ENCODE peak calls at places on chromosome 20, in eight cellular contexts. B, N, C, Z, R, H, O and Q are unnamed samples. For H3K4me1, the result is how much of the 10 kb centered on the place peaks cover.

GRCh38 chr20:44585042-44585968 is 2.9 kb downstream of the PKIG start:
- DNase-seq in B (no peak), N (no peak), C (no peak), Z (no peak), R (no peak), H (no peak), O (no peak), Q (no peak)

GRCh38 chr20:37704955-37705354 is 11.1 kb downstream of the CTNNBL1 start:
- DNase-seq in B (no peak), N (no peak), C (no peak), Z (no peak), R (no peak), H (no peak), O (no peak), Q (no peak)

GRCh38 chr20:62141397-62142251 is 1.6 kb downstream of the PSMA7 start:
- DNase-seq in B (no peak), N (no peak), C (no peak), Z (peak), R (peak), H (no peak), O (peak), Q (no peak)

GRCh38 chr20:7136886-7137285 is 369.4 kb downstream of the BMP2 start:
- DNase-seq in B (no peak), N (no peak), C (no peak), Z (no peak), R (no peak), H (no peak), O (no peak), Q (no peak)

GRCh38 chr20:44572551-44573500 is 9.6 kb upstream of the PKIG start:
- DNase-seq in B (no peak), N (peak), C (peak), Z (no peak), R (peak), H (peak), O (no peak), Q (no peak)

GRCh38 chr20:61556116-61556515 is 304.1 kb downstream of the CDH4 start:
- DNase-seq in B (no peak), N (no peak), C (no peak), Z (no peak), R (no peak), H (peak), O (no peak), Q (no peak)

GRCh38 chr20:6178537-6178936 is 55.7 kb upstream of the FERMT1 start:
- DNase-seq in B (peak), N (no peak), C (peak), Z (no peak), R (peak), H (peak), O (no peak), Q (no peak)

GRCh38 chr20:23800865-23801264 is 25.7 kb downstream of the CST2 start:
- DNase-seq in B (no peak), N (no peak), C (no peak), Z (no peak), R (no peak), H (no peak), O (no peak), Q (no peak)

GRCh38 chr20:45964024-45964423 is 8.0 kb downstream of the ZNF335 start:
- DNase-seq in B (no peak), N (no peak), C (no peak), Z (no peak), R (no peak), H (no peak), O (no peak), Q (peak)

GRCh38 chr20:51611625-51611890 is 69.0 kb upstream of the NFATC2 start:
- DNase-seq in B (no peak), N (no peak), C (no peak), Z (no peak), R (no peak), H (peak), O (no peak), Q (no peak)

GRCh38 chr20:17083738-17084137 is 143.1 kb upstream of the PCSK2 start:
- DNase-seq in B (no peak), N (no peak), C (no peak), Z (no peak), R (no peak), H (peak), O (peak), Q (no peak)

GRCh38 chr20:50855498-50856474 is 60.9 kb downstream of the BCAS4 start:
- DNase-seq in B (no peak), N (no peak), C (no peak), Z (peak), R (no peak), H (peak), O (peak), Q (no peak)

GRCh38 chr20:11891081-11891826 is 26.4 kb upstream of the BTBD3 start:
- DNase-seq in B (no peak), N (peak), C (peak), Z (peak), R (peak), H (peak), O (no peak), Q (peak)

GRCh38 chr20:54875307-54875706 is 399.9 kb downstream of the DOK5 start:
- DNase-seq in B (no peak), N (no peak), C (no peak), Z (no peak), R (no peak), H (no peak), O (no peak), Q (no peak)

GRCh38 chr20:39596554-39596953 is 634.4 kb downstream of the DHX35 start:
- DNase-seq in B (no peak), N (no peak), C (no peak), Z (no peak), R (no peak), H (no peak), O (no peak), Q (no peak)

GRCh38 chr20:12395404-12396159 is 477.9 kb downstream of the BTBD3 start:
- DNase-seq in B (no peak), N (no peak), C (no peak), Z (no peak), R (no peak), H (no peak), O (no peak), Q (no peak)

GRCh38 chr20:22523499-22524392 is 60.6 kb downstream of the FOXA2 start:
- DNase-seq in B (no peak), N (no peak), C (no peak), Z (peak), R (no peak), H (no peak), O (no peak), Q (no peak)

GRCh38 chr20:63404129-63405085 is 43.3 kb upstream of the CHRNA4 start:
- DNase-seq in B (no peak), N (no peak), C (no peak), Z (no peak), R (no peak), H (no peak), O (no peak), Q (no peak)

GRCh38 chr20:44979090-44979621 is 12.8 kb downstream of the STK4 start:
- DNase-seq in B (no peak), N (no peak), C (no peak), Z (peak), R (no peak), H (peak), O (no peak), Q (no peak)

GRCh38 chr20:23584434-23585199 is 16.3 kb upstream of the CST9L start:
- DNase-seq in B (no peak), N (no peak), C (no peak), Z (no peak), R (no peak), H (no peak), O (peak), Q (no peak)

GRCh38 chr20:20472690-20473274 is 104.9 kb downstream of the INSM1 start:
- DNase-seq in B (no peak), N (no peak), C (no peak), Z (no peak), R (no peak), H (no peak), O (no peak), Q (no peak)

GRCh38 chr20:61516398-61517208 is 264.5 kb downstream of the CDH4 start:
- DNase-seq in B (no peak), N (no peak), C (peak), Z (no peak), R (no peak), H (peak), O (no peak), Q (no peak)

GRCh38 chr20:1815502-1816085 is 79.6 kb upstream of the SIRPA start:
- DNase-seq in B (no peak), N (no peak), C (no peak), Z (no peak), R (peak), H (no peak), O (no peak), Q (no peak)

GRCh38 chr20:20568604-20569205 is 143.7 kb downstream of the RALGAPA2 start:
- DNase-seq in B (no peak), N (no peak), C (no peak), Z (peak), R (peak), H (peak), O (peak), Q (no peak)

GRCh38 chr20:49028684-49029083 is 17.4 kb upstream of the CSE1L start:
- DNase-seq in B (no peak), N (no peak), C (no peak), Z (no peak), R (no peak), H (peak), O (peak), Q (no peak)

GRCh38 chr20:31675828-31676533 is 38.3 kb downstream of the COX4I2 start:
- DNase-seq in B (no peak), N (no peak), C (peak), Z (no peak), R (peak), H (peak), O (no peak), Q (no peak)

GRCh38 chr20:23126281-23127061 is 40.3 kb upstream of the CD93 start:
- DNase-seq in B (no peak), N (no peak), C (no peak), Z (no peak), R (no peak), H (no peak), O (no peak), Q (no peak)

GRCh38 chr20:63698739-63699465 is 2.5 kb downstream of the TNFRSF6B start:
- DNase-seq in B (peak), N (peak), C (peak), Z (peak), R (peak), H (peak), O (peak), Q (peak)

GRCh38 chr20:48984575-48985219 is 61.4 kb upstream of the CSE1L start:
- DNase-seq in B (no peak), N (no peak), C (no peak), Z (peak), R (no peak), H (peak), O (no peak), Q (no peak)

GRCh38 chr20:48659888-48660287 is 167.9 kb downstream of the PREX1 start:
- DNase-seq in B (no peak), N (no peak), C (no peak), Z (peak), R (peak), H (no peak), O (no peak), Q (no peak)

GRCh38 chr20:36670665-36671357 is 24.8 kb upstream of the SLA2 start:
- DNase-seq in B (no peak), N (no peak), C (no peak), Z (no peak), R (no peak), H (no peak), O (no peak), Q (no peak)

GRCh38 chr20:39106791-39107190 is 144.6 kb downstream of the DHX35 start:
- DNase-seq in B (no peak), N (no peak), C (no peak), Z (no peak), R (no peak), H (no peak), O (no peak), Q (no peak)

GRCh38 chr20:41469868-41470267 is 103.2 kb upstream of the EMILIN3 start:
- DNase-seq in B (no peak), N (peak), C (peak), Z (no peak), R (no peak), H (no peak), O (no peak), Q (no peak)

GRCh38 chr20:64106981-64107735 is at the start of gene NPBWR2:
- DNase-seq in B (no peak), N (no peak), C (no peak), Z (peak), R (no peak), H (no peak), O (peak), Q (peak)

GRCh38 chr20:63014710-63015109 is 7.9 kb upstream of the BHLHE23 start:
- DNase-seq in B (no peak), N (no peak), C (no peak), Z (no peak), R (no peak), H (no peak), O (peak), Q (no peak)

GRCh38 chr20:62665826-62666735 is 23.8 kb downstream of the SLCO4A1 start:
- DNase-seq in B (no peak), N (no peak), C (no peak), Z (no peak), R (no peak), H (no peak), O (no peak), Q (no peak)

GRCh38 chr20:39879296-39879695 is 809.7 kb downstream of the MAFB start:
- DNase-seq in B (no peak), N (no peak), C (no peak), Z (no peak), R (no peak), H (peak), O (no peak), Q (no peak)

GRCh38 chr20:10658876-10659632 is 14.7 kb downstream of the JAG1 start:
- DNase-seq in B (no peak), N (no peak), C (no peak), Z (no peak), R (no peak), H (peak), O (peak), Q (no peak)
- H3K4me1 ChIP-seq in B (under half), N (under half), C (half or more), Z (half or more), R (under half), H (under half), O (under half), Q (half or more)

GRCh38 chr20:53149652-53150205 is 177.6 kb downstream of the TSHZ2 start:
- DNase-seq in B (no peak), N (peak), C (no peak), Z (no peak), R (no peak), H (peak), O (no peak), Q (no peak)
- H3K4me3 ChIP-seq in B (no peak), N (no peak), C (no peak), Z (no peak), R (no peak), H (no peak), O (no peak), Q (no peak)

GRCh38 chr20:57008217-57008616 is 258.2 kb downstream of the BMP7 start:
- DNase-seq in B (no peak), N (peak), C (no peak), Z (no peak), R (no peak), H (peak), O (no peak), Q (no peak)
- H3K4me1 ChIP-seq in B (under half), N (under half), C (under half), Z (under half), R (under half), H (under half), O (under half), Q (under half)

GRCh38 chr20:9838378-9839295 is at the start of gene PAK5:
- DNase-seq in B (peak), N (no peak), C (peak), Z (peak), R (peak), H (peak), O (peak), Q (peak)

GRCh38 chr20:9837634-9838033 is 1.2 kb downstream of the PAK5 start:
- DNase-seq in B (no peak), N (no peak), C (no peak), Z (no peak), R (no peak), H (no peak), O (no peak), Q (no peak)

GRCh38 chr20:9835302-9835701 is 3.6 kb downstream of the PAK5 start:
- DNase-seq in B (no peak), N (no peak), C (no peak), Z (no peak), R (no peak), H (no peak), O (no peak), Q (no peak)

GRCh38 chr20:9839626-9840025 is 750 bp upstream of the PAK5 start:
- DNase-seq in B (no peak), N (no peak), C (no peak), Z (no peak), R (no peak), H (no peak), O (no peak), Q (no peak)

DNA sequence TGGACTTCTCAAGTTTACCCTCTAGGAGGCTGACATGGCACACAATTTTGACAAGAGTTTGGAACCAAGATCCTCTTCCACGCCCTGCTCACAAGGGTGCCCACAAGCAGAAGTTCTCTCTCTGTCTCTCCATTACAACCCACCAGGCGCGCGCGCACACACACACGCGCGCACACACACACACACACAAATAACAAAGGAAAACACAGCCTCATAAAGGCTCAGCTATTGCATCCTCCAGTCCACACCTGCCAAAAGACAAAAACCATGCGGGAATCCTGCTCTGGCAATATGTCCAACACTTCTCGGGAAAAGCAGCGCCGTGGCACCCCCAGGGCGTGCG is 870 bp downstream of the PAK5 start:
- DNase-seq in B (no peak), N (no peak), C (no peak), Z (peak), R (no peak), H (no peak), O (no peak), Q (no peak)
- H3K4me3 ChIP-seq in B (no peak), N (no peak), C (no peak), Z (peak), R (no peak), H (no peak), O (peak), Q (peak)

GRCh38 chr20:59580991-59581401 is 23.3 kb upstream of the PHACTR3 start:
- DNase-seq in B (no peak), N (no peak), C (no peak), Z (no peak), R (no peak), H (no peak), O (no peak), Q (no peak)
- H3K4me1 ChIP-seq in B (under half), N (under half), C (under half), Z (under half), R (under half), H (under half), O (under half), Q (under half)

GRCh38 chr20:47350691-47351545 is 5.6 kb downstream of the ZMYND8 start:
- DNase-seq in B (no peak), N (no peak), C (no peak), Z (no peak), R (peak), H (no peak), O (no peak), Q (no peak)
- H3K4me3 ChIP-seq in B (no peak), N (no peak), C (peak), Z (no peak), R (peak), H (no peak), O (peak), Q (peak)

GRCh38 chr20:47360489-47361267 is 4.2 kb upstream of the ZMYND8 start:
- DNase-seq in B (peak), N (peak), C (peak), Z (peak), R (peak), H (peak), O (peak), Q (peak)

GRCh38 chr20:47361268-47361665 is 4.8 kb upstream of the ZMYND8 start:
- DNase-seq in B (no peak), N (no peak), C (no peak), Z (no peak), R (peak), H (peak), O (no peak), Q (no peak)

GRCh38 chr20:47359533-47360206 is 3.2 kb upstream of the ZMYND8 start:
- DNase-seq in B (no peak), N (no peak), C (peak), Z (peak), R (no peak), H (no peak), O (no peak), Q (no peak)

GRCh38 chr20:47358672-47359532 is 2.4 kb upstream of the ZMYND8 start:
- DNase-seq in B (peak), N (peak), C (peak), Z (peak), R (peak), H (peak), O (peak), Q (peak)

GRCh38 chr20:47360207-47360488 is 3.6 kb upstream of the ZMYND8 start:
- DNase-seq in B (no peak), N (peak), C (peak), Z (peak), R (no peak), H (peak), O (no peak), Q (no peak)
- H3K4me1 ChIP-seq in B (half or more), N (under half), C (half or more), Z (half or more), R (half or more), H (under half), O (under half), Q (half or more)

DNA sequence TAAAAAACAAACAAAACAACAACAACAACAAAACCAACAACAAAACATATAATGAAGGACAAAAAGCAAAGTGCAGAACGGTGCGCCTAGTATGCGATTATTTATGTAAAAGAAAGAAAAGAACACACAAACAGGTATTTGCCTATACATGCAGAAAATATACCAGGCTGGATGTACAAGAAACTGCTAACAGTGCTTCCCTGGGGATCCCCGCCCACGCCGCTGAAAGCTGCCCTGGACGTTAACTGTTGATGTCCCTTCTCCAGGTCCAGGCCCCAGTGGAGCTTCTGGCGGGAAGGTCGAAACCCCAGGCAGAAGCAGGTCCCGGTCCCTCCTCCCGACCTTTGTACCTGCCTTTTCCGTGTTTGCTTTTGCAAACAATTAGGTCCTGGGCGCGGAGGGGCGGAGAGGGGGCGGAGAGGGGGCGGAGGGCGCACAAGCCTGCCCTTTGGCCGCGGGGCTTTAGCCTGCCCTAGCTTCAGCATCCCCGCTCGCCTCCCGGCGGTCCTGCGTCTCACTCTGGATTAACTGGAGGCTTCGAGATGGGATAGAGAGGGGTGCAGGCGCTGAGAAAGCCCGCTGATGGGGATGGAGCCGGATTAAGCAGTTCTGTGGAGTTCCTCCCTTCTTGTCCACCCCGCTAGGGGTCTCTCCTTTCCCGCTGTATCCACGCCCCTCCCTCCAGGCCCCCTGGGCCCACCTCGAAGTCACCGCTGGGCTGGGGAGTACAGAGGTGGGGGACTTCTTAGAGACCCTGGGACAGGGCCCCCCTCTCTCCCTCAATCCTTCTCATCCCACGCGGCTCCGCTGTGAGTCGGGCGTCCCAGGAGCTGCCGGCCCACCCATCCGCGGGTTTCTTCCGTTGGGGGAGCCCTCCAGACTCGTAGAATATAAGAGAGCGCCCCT is 8.2 kb upstream of the AHCY start:
- DNase-seq in B (no peak), N (no peak), C (no peak), Z (peak), R (no peak), H (no peak), O (peak), Q (no peak)
- H3K4me3 ChIP-seq in B (no peak), N (peak), C (peak), Z (no peak), R (no peak), H (no peak), O (peak), Q (peak)